ENCODE peak calls at places on chromosomes 5 and 9, in six cellular contexts. One of them, this sample, is unnamed.

GRCh38 chr5:144298658-144299057 is 128.0 kb downstream of the KCTD16 start:
- DNase-seq in NCI-H2081: no peak
- DNase-seq in fibroblast of pulmonary artery: no peak
- DNase-seq in putamen: no peak
- DNase-seq in activated CD8-positive, alpha-beta memory T cell treated with anti-CD3 and anti-CD28 coated beads, Interleukin-2, amount 50 U/mL, for 4 hours: no peak
- DNase-seq in T-helper 22 cell: no peak
- DNase-seq in this sample: no peak

GRCh38 chr5:151036556-151036955 is 16.2 kb downstream of the GPX3 start:
- DNase-seq in NCI-H2081: peak; percentile 70
- DNase-seq in T-helper 22 cell: no peak
- DNase-seq in fibroblast of pulmonary artery: no peak
- DNase-seq in activated CD8-positive, alpha-beta memory T cell treated with anti-CD3 and anti-CD28 coated beads, Interleukin-2, amount 50 U/mL, for 4 hours: no peak
- DNase-seq in putamen: no peak
- DNase-seq in this sample: no peak

GRCh38 chr5:66587771-66588170 is 8.4 kb upstream of the MAST4 start:
- DNase-seq in putamen: no peak
- DNase-seq in NCI-H2081: no peak
- DNase-seq in T-helper 22 cell: no peak
- DNase-seq in activated CD8-positive, alpha-beta memory T cell treated with anti-CD3 and anti-CD28 coated beads, Interleukin-2, amount 50 U/mL, for 4 hours: no peak
- DNase-seq in fibroblast of pulmonary artery: no peak
- DNase-seq in this sample: no peak

GRCh38 chr5:39447968-39448367 is 23.2 kb upstream of the DAB2 start:
- DNase-seq in activated CD8-positive, alpha-beta memory T cell treated with anti-CD3 and anti-CD28 coated beads, Interleukin-2, amount 50 U/mL, for 4 hours: no peak
- DNase-seq in putamen: no peak
- DNase-seq in T-helper 22 cell: no peak
- DNase-seq in NCI-H2081: no peak
- DNase-seq in fibroblast of pulmonary artery: no peak
- DNase-seq in this sample: no peak

GRCh38 chr5:84480873-84481637 is 96.4 kb upstream of the EDIL3 start:
- DNase-seq in activated CD8-positive, alpha-beta memory T cell treated with anti-CD3 and anti-CD28 coated beads, Interleukin-2, amount 50 U/mL, for 4 hours: no peak
- DNase-seq in fibroblast of pulmonary artery: peak; percentile 28
- DNase-seq in NCI-H2081: no peak
- DNase-seq in T-helper 22 cell: no peak
- DNase-seq in putamen: no peak
- DNase-seq in this sample: no peak

GRCh38 chr9:137138701-137139467 is at the start of gene GRIN1:
- DNase-seq in T-helper 22 cell: no peak
- DNase-seq in fibroblast of pulmonary artery: peak; percentile 34
- DNase-seq in activated CD8-positive, alpha-beta memory T cell treated with anti-CD3 and anti-CD28 coated beads, Interleukin-2, amount 50 U/mL, for 4 hours: no peak
- DNase-seq in NCI-H2081: no peak
- DNase-seq in putamen: peak; percentile 73
- DNase-seq in this sample: no peak

GRCh38 chr5:154598021-154598420 is 120.0 kb upstream of the HAND1 start:
- DNase-seq in NCI-H2081: no peak
- DNase-seq in fibroblast of pulmonary artery: no peak
- DNase-seq in T-helper 22 cell: no peak
- DNase-seq in activated CD8-positive, alpha-beta memory T cell treated with anti-CD3 and anti-CD28 coated beads, Interleukin-2, amount 50 U/mL, for 4 hours: no peak
- DNase-seq in putamen: no peak
- DNase-seq in this sample: no peak

GRCh38 chr9:134937566-134938345 is 20.0 kb upstream of the FCN1 start:
- DNase-seq in putamen: no peak
- DNase-seq in T-helper 22 cell: no peak
- DNase-seq in NCI-H2081: no peak
- DNase-seq in activated CD8-positive, alpha-beta memory T cell treated with anti-CD3 and anti-CD28 coated beads, Interleukin-2, amount 50 U/mL, for 4 hours: no peak
- DNase-seq in fibroblast of pulmonary artery: no peak
- DNase-seq in this sample: no peak

GRCh38 chr5:55712023-55712859 is at the start of gene SLC38A9:
- DNase-seq in putamen: peak; percentile 92
- DNase-seq in activated CD8-positive, alpha-beta memory T cell treated with anti-CD3 and anti-CD28 coated beads, Interleukin-2, amount 50 U/mL, for 4 hours: peak; percentile 95
- DNase-seq in fibroblast of pulmonary artery: peak; percentile 94
- DNase-seq in NCI-H2081: peak; percentile 92
- DNase-seq in T-helper 22 cell: peak; percentile 87
- DNase-seq in this sample: peak; percentile 90

GRCh38 chr9:86979686-86980085 is 32.4 kb upstream of the GAS1 start:
- DNase-seq in T-helper 22 cell: no peak
- DNase-seq in NCI-H2081: no peak
- DNase-seq in putamen: no peak
- DNase-seq in activated CD8-positive, alpha-beta memory T cell treated with anti-CD3 and anti-CD28 coated beads, Interleukin-2, amount 50 U/mL, for 4 hours: no peak
- DNase-seq in fibroblast of pulmonary artery: no peak
- DNase-seq in this sample: no peak

GRCh38 chr9:123053711-123054110 is 20.2 kb downstream of the GPR21 start:
- DNase-seq in putamen: no peak
- DNase-seq in activated CD8-positive, alpha-beta memory T cell treated with anti-CD3 and anti-CD28 coated beads, Interleukin-2, amount 50 U/mL, for 4 hours: no peak
- DNase-seq in fibroblast of pulmonary artery: no peak
- DNase-seq in T-helper 22 cell: no peak
- DNase-seq in NCI-H2081: no peak
- DNase-seq in this sample: no peak

GRCh38 chr5:157903117-157903450 is 44.1 kb upstream of the CLINT1 start:
- DNase-seq in activated CD8-positive, alpha-beta memory T cell treated with anti-CD3 and anti-CD28 coated beads, Interleukin-2, amount 50 U/mL, for 4 hours: no peak
- DNase-seq in fibroblast of pulmonary artery: no peak
- DNase-seq in NCI-H2081: no peak
- DNase-seq in T-helper 22 cell: no peak
- DNase-seq in putamen: no peak
- DNase-seq in this sample: no peak

This sample was measured in NCI-H1092 treated with DMSO at 0.1 percent for 48 hours.